ENCODE peak calls at places on chromosomes 4 and X, in eight cellular contexts. S is GM03348, A is EL, I is astrocyte of the spinal cord, Z is COR-L47, N is glomerular endothelial cell, O is NCI-H2081 treated with DMSO at 0.1 percent for 48 hours, B is H4. J is an unnamed sample.

GRCh38 chr4:25814323-25814722 is 48.5 kb downstream of the SEL1L3 start:
- DNase-seq in I (peak; percentile 72), N (no peak), Z (no peak), S (no peak), A (peak; percentile 84), O (no peak), B (no peak), J (peak; percentile 80)

GRCh38 chr4:184318852-184319251 is 101.2 kb upstream of the ENPP6 start:
- DNase-seq in B (no peak), O (no peak), A (no peak), Z (no peak), N (no peak), I (no peak), S (no peak), J (no peak)

GRCh38 chr4:119697887-119698393 is 69.3 kb upstream of the PDE5A start:
- DNase-seq in Z (no peak), I (no peak), A (no peak), S (no peak), B (no peak), O (no peak), N (no peak), J (no peak)

GRCh38 chr4:8493484-8493883 is 52.9 kb downstream of the TRMT44 start:
- DNase-seq in I (no peak), S (no peak), B (no peak), O (no peak), A (no peak), N (no peak), Z (no peak), J (no peak)

GRCh38 chrX:108439434-108439883 is at the start of gene COL4A5:
- DNase-seq in I (peak; percentile 90), O (peak; percentile 70), Z (peak; percentile 81), A (peak; percentile 84), N (peak; percentile 67), B (peak; percentile 87), S (peak; percentile 30), J (peak; percentile 74)

GRCh38 chr4:73822812-73823480 is 13.5 kb upstream of the CXCL6 start:
- DNase-seq in A (no peak), S (no peak), Z (no peak), I (no peak), B (no peak), O (no peak), N (no peak), J (no peak)

GRCh38 chr4:13700196-13701140 is 72.9 kb upstream of the BOD1L1 start:
- DNase-seq in A (peak; percentile 93), N (no peak), S (no peak), Z (no peak), B (no peak), I (peak; percentile 90), O (no peak), J (no peak)

GRCh38 chrX:153731117-153731844 is 6.6 kb downstream of the ABCD1 start:
- DNase-seq in O (no peak), B (no peak), N (no peak), I (no peak), S (no peak), A (no peak), Z (no peak), J (no peak)

GRCh38 chr4:179595671-179596410 is 2153.6 kb upstream of the AGA start:
- DNase-seq in O (no peak), I (peak; percentile 93), B (peak; percentile 60), A (peak; percentile 28), N (no peak), S (no peak), Z (no peak), J (no peak)

GRCh38 chr4:85370400-85371032 is 104.4 kb upstream of the ARHGAP24 start:
- DNase-seq in Z (peak; percentile 22), I (peak; percentile 47), A (peak; percentile 47), B (peak; percentile 53), N (peak; percentile 18), O (no peak), S (peak; percentile 13), J (no peak)

GRCh38 chrX:37666516-37666915 is 19.1 kb upstream of the XK start:
- DNase-seq in S (no peak), I (peak; percentile 27), O (no peak), B (no peak), Z (no peak), N (peak; percentile 5), A (no peak), J (no peak)

GRCh38 chr4:2058264-2059033 is 678 bp upstream of the NAT8L start:
- DNase-seq in B (no peak), I (no peak), O (no peak), A (no peak), Z (peak; percentile 62), N (no peak), S (peak; percentile 45), J (peak; percentile 49)

GRCh38 chr4:8708401-8709021 is 115.9 kb downstream of the CPZ start:
- DNase-seq in S (no peak), A (no peak), Z (no peak), O (no peak), I (no peak), N (no peak), B (no peak), J (no peak)

GRCh38 chr4:55184600-55185523 is 59.5 kb upstream of the KDR start:
- DNase-seq in N (no peak), A (peak; percentile 41), I (peak; percentile 67), B (no peak), S (peak; percentile 16), O (peak; percentile 3), Z (peak; percentile 39), J (no peak)

GRCh38 chrX:112163916-112164315 is 81.3 kb upstream of the TRPC5 start:
- DNase-seq in S (peak; percentile 37), N (no peak), Z (no peak), A (no peak), B (peak; percentile 2), I (peak; percentile 7), O (no peak), J (no peak)

GRCh38 chrX:153061732-153062131 is 5.5 kb downstream of the PNMA3 start:
- DNase-seq in N (no peak), A (peak; percentile 54), S (peak; percentile 42), O (no peak), B (no peak), I (peak; percentile 32), Z (no peak), J (no peak)

GRCh38 chrX:45954026-45954425 is 591.2 kb downstream of the ZNF674 start:
- DNase-seq in S (no peak), O (no peak), Z (no peak), N (no peak), I (no peak), B (no peak), A (no peak), J (no peak)

GRCh38 chr4:149999485-150000074 is 78.7 kb upstream of the DCLK2 start:
- DNase-seq in Z (peak; percentile 67), S (peak; percentile 69), O (peak; percentile 22), I (peak; percentile 81), N (no peak), B (peak; percentile 86), A (peak; percentile 74), J (peak; percentile 36)

GRCh38 chrX:23637187-23637586 is 30.1 kb upstream of the PRDX4 start:
- DNase-seq in O (no peak), Z (no peak), I (no peak), N (no peak), B (peak; percentile 3), A (no peak), S (no peak), J (no peak)

GRCh38 chr4:158823461-158823873 is 54.6 kb downstream of the FNIP2 start:
- DNase-seq in Z (no peak), I (peak; percentile 61), N (no peak), A (no peak), B (no peak), S (peak; percentile 20), O (no peak), J (no peak)

GRCh38 chrX:108199041-108199440 is 107.5 kb downstream of the ATG4A start:
- DNase-seq in O (no peak), B (no peak), I (no peak), A (no peak), N (no peak), S (no peak), Z (no peak), J (no peak)

GRCh38 chr4:53450773-53451172 is 73.3 kb downstream of the FIP1L1 start:
- DNase-seq in B (peak; percentile 28), N (no peak), I (no peak), Z (no peak), O (no peak), S (no peak), A (peak; percentile 2), J (no peak)

GRCh38 chr4:182354867-182355266 is 111.7 kb downstream of the TENM3 start:
- DNase-seq in Z (no peak), S (peak; percentile 46), O (no peak), N (no peak), A (no peak), I (peak; percentile 63), B (peak; percentile 66), J (no peak)

GRCh38 chrX:16096131-16096530 is 27.2 kb upstream of the GRPR start:
- DNase-seq in I (no peak), N (no peak), B (no peak), S (no peak), O (no peak), Z (no peak), A (no peak), J (no peak)

GRCh38 chr4:101791189-101791572 is 651 bp downstream of the BANK1 start:
- DNase-seq in Z (no peak), A (peak; percentile 1), O (no peak), S (no peak), B (no peak), N (no peak), I (no peak), J (peak; percentile 15)

GRCh38 chr4:2799971-2800690 is 7.2 kb downstream of the SH3BP2 start:
- DNase-seq in Z (no peak), A (no peak), O (no peak), B (no peak), N (no peak), S (no peak), I (no peak), J (no peak)

GRCh38 chrX:136936183-136936549 is 55.6 kb upstream of the RBMX start:
- DNase-seq in Z (no peak), N (no peak), B (no peak), O (no peak), I (no peak), S (no peak), A (no peak), J (no peak)